ENCODE peak calls at places on chromosomes 7 and 10, in seven cellular contexts. One of them, this sample, is unnamed.
A peak's percentile ranks its signal among the peaks of the same experiment; 100 is the strongest.

GRCh38 chr7:81004098-81004497 is 85.2 kb upstream of the SEMA3C start:
- DNase-seq in IMR-90: peak; percentile 81
- DNase-seq in mesendoderm: peak; percentile 14
- DNase-seq in H9: no peak
- DNase-seq in neuronal stem cell: no peak
- DNase-seq in H1: no peak
- DNase-seq in mesenchymal stem cell: peak; percentile 13
- DNase-seq in this sample: peak; percentile 88

GRCh38 chr7:76315372-76315771 is 12.9 kb downstream of the HSPB1 start:
- DNase-seq in H1: no peak
- DNase-seq in IMR-90: no peak
- DNase-seq in neuronal stem cell: no peak
- DNase-seq in mesenchymal stem cell: no peak
- DNase-seq in mesendoderm: no peak
- DNase-seq in H9: no peak
- DNase-seq in this sample: no peak

GRCh38 chr10:122269097-122269687 is 1.9 kb upstream of the BTBD16 start:
- DNase-seq in H9: no peak
- DNase-seq in neuronal stem cell: no peak
- DNase-seq in mesenchymal stem cell: no peak
- DNase-seq in H1: no peak
- DNase-seq in mesendoderm: no peak
- DNase-seq in IMR-90: no peak
- DNase-seq in this sample: no peak

GRCh38 chr10:10865303-10865702 is 152.4 kb upstream of the CELF2 start:
- DNase-seq in IMR-90: peak; percentile 33
- DNase-seq in H9: no peak
- DNase-seq in mesenchymal stem cell: no peak
- DNase-seq in H1: no peak
- DNase-seq in neuronal stem cell: no peak
- DNase-seq in mesendoderm: no peak
- DNase-seq in this sample: no peak

GRCh38 chr7:87853237-87853864 is 22.8 kb downstream of the SLC25A40 start:
- DNase-seq in mesendoderm: no peak
- DNase-seq in IMR-90: peak; percentile 43
- DNase-seq in neuronal stem cell: no peak
- DNase-seq in mesenchymal stem cell: peak; percentile 11
- DNase-seq in H1: no peak
- DNase-seq in H9: no peak
- DNase-seq in this sample: peak; percentile 47

GRCh38 chr10:65032867-65033769 is 1511.9 kb downstream of the REEP3 start:
- DNase-seq in H1: no peak
- DNase-seq in neuronal stem cell: no peak
- DNase-seq in IMR-90: no peak
- DNase-seq in H9: no peak
- DNase-seq in mesenchymal stem cell: no peak
- DNase-seq in mesendoderm: no peak
- DNase-seq in this sample: no peak

GRCh38 chr10:116287906-116288501 is 15.0 kb upstream of the GFRA1 start:
- DNase-seq in neuronal stem cell: no peak
- DNase-seq in mesenchymal stem cell: peak; percentile 53
- DNase-seq in H1: no peak
- DNase-seq in mesendoderm: peak; percentile 48
- DNase-seq in H9: no peak
- DNase-seq in IMR-90: peak; percentile 64
- DNase-seq in this sample: peak; percentile 56

GRCh38 chr10:18976681-18977251 is 71.8 kb upstream of the MALRD1 start:
- DNase-seq in neuronal stem cell: no peak
- DNase-seq in mesendoderm: no peak
- DNase-seq in H1: no peak
- DNase-seq in IMR-90: no peak
- DNase-seq in H9: no peak
- DNase-seq in mesenchymal stem cell: no peak
- DNase-seq in this sample: no peak

GRCh38 chr7:22561356-22561755 is 61.4 kb upstream of the STEAP1B start:
- DNase-seq in IMR-90: peak; percentile 100
- DNase-seq in H1: peak; percentile 66
- DNase-seq in H9: peak; percentile 86
- DNase-seq in mesendoderm: peak; percentile 97
- DNase-seq in mesenchymal stem cell: peak; percentile 98
- DNase-seq in neuronal stem cell: peak; percentile 42
- DNase-seq in this sample: peak; percentile 96

GRCh38 chr7:158824028-158824427 is 5.3 kb downstream of the ESYT2 start:
- DNase-seq in neuronal stem cell: no peak
- DNase-seq in IMR-90: no peak
- DNase-seq in mesendoderm: no peak
- DNase-seq in mesenchymal stem cell: no peak
- DNase-seq in H9: no peak
- DNase-seq in H1: no peak
- DNase-seq in this sample: no peak

GRCh38 chr10:43131906-43132305 is 6.3 kb upstream of the CSGALNACT2 start:
- DNase-seq in neuronal stem cell: no peak
- DNase-seq in mesendoderm: no peak
- DNase-seq in mesenchymal stem cell: no peak
- DNase-seq in H9: peak; percentile 9
- DNase-seq in IMR-90: no peak
- DNase-seq in H1: no peak
- DNase-seq in this sample: no peak

GRCh38 chr10:32446701-32447406 is 914 bp downstream of the CCDC7 start:
- DNase-seq in H1: no peak
- DNase-seq in mesendoderm: peak; percentile 33
- DNase-seq in mesenchymal stem cell: peak; percentile 5
- DNase-seq in H9: no peak
- DNase-seq in neuronal stem cell: no peak
- DNase-seq in IMR-90: peak; percentile 22
- DNase-seq in this sample: peak; percentile 0

GRCh38 chr7:115124409-115124939 is 202.6 kb downstream of the MDFIC start:
- DNase-seq in IMR-90: peak; percentile 27
- DNase-seq in neuronal stem cell: no peak
- DNase-seq in mesenchymal stem cell: peak; percentile 10
- DNase-seq in H1: no peak
- DNase-seq in mesendoderm: peak; percentile 82
- DNase-seq in H9: no peak
- DNase-seq in this sample: peak; percentile 36

GRCh38 chr10:3045471-3046209 is 21.7 kb upstream of the PFKP start:
- DNase-seq in H1: peak; percentile 63
- DNase-seq in IMR-90: peak; percentile 85
- DNase-seq in mesendoderm: peak; percentile 87
- DNase-seq in mesenchymal stem cell: peak; percentile 88
- DNase-seq in H9: peak; percentile 79
- DNase-seq in neuronal stem cell: peak; percentile 61
- DNase-seq in this sample: peak; percentile 82

GRCh38 chr10:132467464-132468149 is 70.0 kb upstream of the INPP5A start:
- DNase-seq in H1: peak; percentile 75
- DNase-seq in mesenchymal stem cell: no peak
- DNase-seq in H9: no peak
- DNase-seq in neuronal stem cell: no peak
- DNase-seq in mesendoderm: no peak
- DNase-seq in IMR-90: no peak
- DNase-seq in this sample: no peak

GRCh38 chr10:13684252-13684791 is 97.6 kb downstream of the PRPF18 start:
- DNase-seq in H1: no peak
- DNase-seq in mesendoderm: no peak
- DNase-seq in H9: no peak
- DNase-seq in mesenchymal stem cell: peak; percentile 45
- DNase-seq in neuronal stem cell: no peak
- DNase-seq in IMR-90: peak; percentile 88
- DNase-seq in this sample: no peak

GRCh38 chr10:4684434-4684833 is 141.6 kb upstream of the AKR1E2 start:
- DNase-seq in mesenchymal stem cell: peak; percentile 18
- DNase-seq in IMR-90: peak; percentile 77
- DNase-seq in H9: no peak
- DNase-seq in H1: no peak
- DNase-seq in neuronal stem cell: no peak
- DNase-seq in mesendoderm: no peak
- DNase-seq in this sample: no peak

GRCh38 chr10:43045631-43046287 is 31.1 kb upstream of the RET start:
- DNase-seq in mesenchymal stem cell: no peak
- DNase-seq in neuronal stem cell: no peak
- DNase-seq in H1: no peak
- DNase-seq in mesendoderm: no peak
- DNase-seq in IMR-90: no peak
- DNase-seq in H9: peak; percentile 20
- DNase-seq in this sample: no peak

GRCh38 chr7:87113077-87113476 is 39.2 kb upstream of the DMTF1 start:
- DNase-seq in IMR-90: peak; percentile 16
- DNase-seq in mesenchymal stem cell: no peak
- DNase-seq in H1: no peak
- DNase-seq in mesendoderm: no peak
- DNase-seq in H9: no peak
- DNase-seq in neuronal stem cell: no peak
- DNase-seq in this sample: no peak

GRCh38 chr10:18224626-18225445 is 84.6 kb downstream of the CACNB2 start:
- DNase-seq in mesendoderm: peak; percentile 27
- DNase-seq in neuronal stem cell: no peak
- DNase-seq in H9: peak; percentile 44
- DNase-seq in IMR-90: no peak
- DNase-seq in H1: no peak
- DNase-seq in mesenchymal stem cell: no peak
- DNase-seq in this sample: no peak

GRCh38 chr10:110774069-110775021 is 97.4 kb upstream of the PDCD4 start:
- DNase-seq in neuronal stem cell: no peak
- DNase-seq in H1: no peak
- DNase-seq in mesendoderm: no peak
- DNase-seq in IMR-90: peak; percentile 70
- DNase-seq in H9: no peak
- DNase-seq in mesenchymal stem cell: peak; percentile 33
- DNase-seq in this sample: peak; percentile 89

GRCh38 chr7:28686418-28686800 is 271.7 kb downstream of the TRIL start:
- DNase-seq in mesenchymal stem cell: peak; percentile 85
- DNase-seq in IMR-90: peak; percentile 79
- DNase-seq in mesendoderm: peak; percentile 95
- DNase-seq in neuronal stem cell: peak; percentile 69
- DNase-seq in H9: peak; percentile 66
- DNase-seq in H1: peak; percentile 51
- DNase-seq in this sample: peak; percentile 38

GRCh38 chr7:3201937-3202715 is 98.9 kb upstream of the SDK1 start:
- DNase-seq in neuronal stem cell: no peak
- DNase-seq in mesenchymal stem cell: no peak
- DNase-seq in H1: no peak
- DNase-seq in H9: peak; percentile 14
- DNase-seq in mesendoderm: no peak
- DNase-seq in IMR-90: no peak
- DNase-seq in this sample: no peak

GRCh38 chr10:119620771-119621384 is 24.1 kb upstream of the TIAL1 start:
- DNase-seq in H1: no peak
- DNase-seq in mesendoderm: peak; percentile 49
- DNase-seq in IMR-90: no peak
- DNase-seq in H9: no peak
- DNase-seq in mesenchymal stem cell: no peak
- DNase-seq in neuronal stem cell: no peak
- DNase-seq in this sample: no peak

GRCh38 chr10:72274213-72274729 is 547 bp downstream of the DDIT4 start:
- DNase-seq in H1: no peak
- DNase-seq in H9: no peak
- DNase-seq in IMR-90: peak; percentile 13
- DNase-seq in mesendoderm: no peak
- DNase-seq in mesenchymal stem cell: no peak
- DNase-seq in neuronal stem cell: no peak
- DNase-seq in this sample: no peak

GRCh38 chr7:94355389-94355788 is 39.3 kb upstream of the COL1A2 start:
- DNase-seq in neuronal stem cell: no peak
- DNase-seq in H9: no peak
- DNase-seq in H1: no peak
- DNase-seq in mesendoderm: no peak
- DNase-seq in mesenchymal stem cell: no peak
- DNase-seq in IMR-90: peak; percentile 49
- DNase-seq in this sample: no peak

DNA sequence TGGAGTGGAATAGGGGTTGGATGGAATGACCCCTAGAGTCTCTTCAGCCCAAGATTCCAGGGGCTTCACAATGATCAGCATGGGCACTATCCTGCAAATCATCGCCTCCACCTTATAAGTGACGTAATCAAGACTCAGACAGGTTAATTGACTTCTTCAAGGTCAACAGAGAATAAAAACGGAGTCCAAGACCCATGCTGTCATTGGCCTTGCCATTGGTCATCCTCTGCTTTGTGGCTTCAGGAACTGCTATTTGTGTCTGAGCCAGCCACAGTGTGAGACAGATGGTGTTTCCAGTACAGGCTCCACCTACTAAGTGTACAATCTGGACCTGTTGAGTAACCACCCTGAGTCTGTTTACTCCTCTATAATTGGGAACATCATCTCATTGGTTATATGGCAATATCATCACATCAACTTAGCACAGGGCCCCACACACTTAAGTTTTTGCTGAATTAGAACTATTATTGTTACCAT is 60.9 kb upstream of the ZMIZ1 start:
- DNase-seq in H1: no peak
- DNase-seq in H9: no peak
- DNase-seq in neuronal stem cell: no peak
- DNase-seq in mesendoderm: no peak
- DNase-seq in mesenchymal stem cell: peak; percentile 61
- DNase-seq in IMR-90: no peak
- DNase-seq in this sample: no peak
- H3K23ac ChIP-seq in H1: no peak overlapping the region
- H3K23ac ChIP-seq in H9: no peak overlapping the region
- H3K23ac ChIP-seq in neuronal stem cell: no peak overlapping the region
- H3K23ac ChIP-seq in mesendoderm: no peak overlapping the region
- H3K23ac ChIP-seq in mesenchymal stem cell: no peak overlapping the region
- H3K23ac ChIP-seq in IMR-90: no peak overlapping the region
- H3K23ac ChIP-seq in this sample: no peak overlapping the region

GRCh38 chr7:82729172-82730030 is 285.8 kb upstream of the CACNA2D1 start:
- DNase-seq in mesendoderm: peak; percentile 55
- DNase-seq in H1: no peak
- DNase-seq in mesenchymal stem cell: peak; percentile 60
- DNase-seq in H9: no peak
- DNase-seq in IMR-90: peak; percentile 60
- DNase-seq in neuronal stem cell: peak; percentile 29
- DNase-seq in this sample: no peak
- H3K23ac ChIP-seq in mesendoderm: no peak overlapping the region
- H3K23ac ChIP-seq in H1: no peak overlapping the region
- H3K23ac ChIP-seq in mesenchymal stem cell: no peak overlapping the region
- H3K23ac ChIP-seq in H9: no peak overlapping the region
- H3K23ac ChIP-seq in IMR-90: no peak overlapping the region
- H3K23ac ChIP-seq in neuronal stem cell: no peak overlapping the region
- H3K23ac ChIP-seq in this sample: no peak overlapping the region

GRCh38 chr10:102962259-102962658 is 44.2 kb downstream of the CNNM2 start:
- DNase-seq in H1: no peak
- DNase-seq in H9: no peak
- DNase-seq in neuronal stem cell: no peak
- DNase-seq in mesenchymal stem cell: no peak
- DNase-seq in mesendoderm: no peak
- DNase-seq in IMR-90: no peak
- DNase-seq in this sample: peak; percentile 23
- H3K23ac ChIP-seq in H1: no peak overlapping the region
- H3K23ac ChIP-seq in H9: no peak overlapping the region
- H3K23ac ChIP-seq in neuronal stem cell: no peak overlapping the region
- H3K23ac ChIP-seq in mesenchymal stem cell: no peak overlapping the region
- H3K23ac ChIP-seq in mesendoderm: no peak overlapping the region
- H3K23ac ChIP-seq in IMR-90: no peak overlapping the region
- H3K23ac ChIP-seq in this sample: no peak overlapping the region

DNA sequence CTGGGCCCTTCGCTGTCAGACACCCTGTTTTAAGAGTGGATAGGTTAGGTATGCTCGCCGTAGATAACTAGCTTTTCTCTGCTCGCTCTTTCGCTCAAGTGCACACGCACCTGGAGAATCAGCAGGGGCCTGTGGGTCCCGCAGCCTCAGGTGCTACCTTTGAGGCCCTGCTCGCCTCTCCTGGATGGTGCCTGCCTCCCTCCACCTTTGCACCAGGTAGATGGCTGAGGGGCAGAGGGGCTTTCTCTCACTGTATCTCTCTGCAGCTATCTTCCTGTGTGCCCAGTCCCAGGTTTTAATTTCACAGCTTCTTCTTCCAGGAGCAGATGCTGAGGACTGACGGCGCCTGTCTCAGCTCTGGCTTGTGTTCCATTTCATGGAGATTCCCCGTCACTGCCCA is 227.9 kb downstream of the TCF7L2 start:
- DNase-seq in mesenchymal stem cell: no peak
- DNase-seq in H1: peak; percentile 45
- DNase-seq in mesendoderm: no peak
- DNase-seq in neuronal stem cell: no peak
- DNase-seq in IMR-90: no peak
- DNase-seq in H9: no peak
- DNase-seq in this sample: no peak
- H3K23ac ChIP-seq in mesenchymal stem cell: no peak overlapping the region
- H3K23ac ChIP-seq in H1: no peak overlapping the region
- H3K23ac ChIP-seq in mesendoderm: no peak overlapping the region
- H3K23ac ChIP-seq in neuronal stem cell: no peak overlapping the region
- H3K23ac ChIP-seq in IMR-90: no peak overlapping the region
- H3K23ac ChIP-seq in H9: no peak overlapping the region
- H3K23ac ChIP-seq in this sample: no peak overlapping the region

This sample was measured in trophoblast cell.